ENCODE peak calls at places on chromosomes 4 and X, in six cellular contexts. D is spleen, M is right lobe of liver, K is adrenal gland, C is K562, E is lower leg skin. T is an unnamed sample.

GRCh38 chr4:30716158-30716557 is 4.0 kb upstream of the PCDH7 start:
- DNase-seq in D (no peak), M (no peak), K (no peak), C (no peak), E (no peak), T (no peak)

GRCh38 chrX:22404297-22404696 is 131.6 kb downstream of the CBLL2 start:
- DNase-seq in D (no peak), M (no peak), K (no peak), C (no peak), E (no peak), T (no peak)

GRCh38 chr4:67122029-67122428 is 423.3 kb downstream of the CENPC start:
- DNase-seq in D (no peak), M (no peak), K (no peak), C (no peak), E (no peak), T (peak)

GRCh38 chrX:43813898-43814297 is 68.4 kb downstream of the MAOB start:
- DNase-seq in D (no peak), M (no peak), K (no peak), C (peak), E (no peak), T (peak)

GRCh38 chr4:40340034-40340433 is 4.9 kb downstream of the CHRNA9 start:
- DNase-seq in D (no peak), M (no peak), K (no peak), C (no peak), E (no peak), T (no peak)

GRCh38 chr4:156983366-156983765 is 11.8 kb upstream of the PDGFC start:
- DNase-seq in D (no peak), M (no peak), K (no peak), C (no peak), E (no peak), T (peak)

GRCh38 chrX:15644560-15644872 is 20.1 kb downstream of the CLTRN start:
- DNase-seq in D (no peak), M (no peak), K (no peak), C (no peak), E (no peak), T (no peak)

GRCh38 chrX:10423716-10424115 is 196.7 kb downstream of the MID1 start:
- DNase-seq in D (no peak), M (no peak), K (no peak), C (no peak), E (no peak), T (no peak)

GRCh38 chr4:86757468-86757867 is 91.7 kb downstream of the SLC10A6 start:
- DNase-seq in D (no peak), M (no peak), K (peak), C (no peak), E (no peak), T (no peak)

GRCh38 chrX:46311581-46312120 is 233.6 kb downstream of the ZNF674 start:
- DNase-seq in D (no peak), M (no peak), K (no peak), C (no peak), E (no peak), T (no peak)

GRCh38 chr4:3781193-3781886 is 15.2 kb downstream of the ADRA2C start:
- DNase-seq in D (no peak), M (no peak), K (no peak), C (peak), E (no peak), T (peak)

GRCh38 chr4:90120037-90120436 is 7.2 kb upstream of the CCSER1 start:
- DNase-seq in D (no peak), M (no peak), K (no peak), C (no peak), E (no peak), T (no peak)

GRCh38 chr4:30719363-30720020 is 677 bp upstream of the PCDH7 start:
- DNase-seq in D (peak), M (no peak), K (no peak), C (no peak), E (peak), T (no peak)

GRCh38 chrX:69088171-69088938 is 76.9 kb downstream of the PJA1 start:
- DNase-seq in D (no peak), M (no peak), K (no peak), C (no peak), E (no peak), T (no peak)

GRCh38 chrX:53746718-53747117 is 60.2 kb upstream of the HUWE1 start:
- DNase-seq in D (no peak), M (no peak), K (no peak), C (no peak), E (no peak), T (no peak)

GRCh38 chrX:37986893-37987292 is 19.5 kb upstream of the SYTL5 start:
- DNase-seq in D (no peak), M (no peak), K (no peak), C (no peak), E (no peak), T (no peak)

GRCh38 chr4:13706130-13706529 is 78.6 kb upstream of the BOD1L1 start:
- DNase-seq in D (no peak), M (no peak), K (no peak), C (no peak), E (no peak), T (no peak)

GRCh38 chr4:154545689-154546088 is 4.5 kb downstream of the PLRG1 start:
- DNase-seq in D (no peak), M (no peak), K (no peak), C (no peak), E (no peak), T (no peak)

GRCh38 chr4:154551872-154552686 is 1.9 kb upstream of the PLRG1 start:
- DNase-seq in D (peak), M (peak), K (peak), C (peak), E (peak), T (peak)

DNA sequence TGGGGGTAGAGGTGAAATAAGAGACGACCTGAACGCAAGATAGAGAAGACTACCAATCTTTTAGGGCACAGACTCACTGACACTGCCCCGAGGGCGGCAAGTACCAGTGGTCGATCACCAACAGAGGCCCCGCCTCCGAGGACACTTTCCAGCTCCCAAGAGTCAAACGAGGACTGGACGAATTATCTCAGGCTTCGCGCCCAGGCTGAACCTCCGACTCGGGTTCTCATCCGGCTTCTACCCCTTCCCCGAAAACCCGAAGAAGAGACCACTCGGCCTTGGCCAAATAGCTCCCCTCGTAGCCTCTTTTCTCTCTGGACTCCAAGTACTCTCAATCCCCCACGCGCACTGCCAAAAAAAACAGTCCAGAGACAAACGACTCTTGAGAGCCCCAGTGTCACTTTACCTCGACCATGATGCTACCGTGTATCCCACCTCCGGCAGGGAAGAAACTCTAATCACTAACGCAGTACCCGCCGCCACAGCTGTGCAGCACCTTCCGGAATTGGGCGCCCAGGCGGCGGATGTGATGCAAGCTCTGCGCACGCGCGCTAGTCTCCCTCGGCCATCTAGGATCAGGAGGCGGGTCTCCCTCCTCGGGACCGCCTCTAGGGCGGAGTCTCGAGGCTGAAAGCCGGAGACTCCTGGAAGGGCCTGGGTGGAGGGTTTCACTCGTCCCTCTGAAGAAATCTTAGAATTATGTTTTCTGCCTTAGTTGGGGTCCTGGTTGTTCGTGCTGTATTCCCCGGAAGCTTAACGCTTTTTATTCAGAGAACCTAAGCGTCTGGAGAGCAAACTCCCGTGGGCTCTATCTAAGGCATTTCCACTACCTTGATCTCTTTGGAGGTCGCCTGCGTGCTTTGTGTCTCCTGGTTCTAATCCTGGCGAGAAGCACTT is at the start of gene PLRG1:
- DNase-seq in D (peak), M (peak), K (peak), C (peak), E (peak), T (peak)
- TF ChIP-seq POLR2A in D (no peak), M (peak), K (peak), C (peak), E (no peak), T (peak)

GRCh38 chr4:133147365-133147821 is 1.7 kb upstream of the PCDH10 start:
- DNase-seq in D (no peak), M (no peak), K (no peak), C (no peak), E (no peak), T (no peak)

GRCh38 chr4:133149364-133149695 is 236 bp downstream of the PCDH10 start:
- DNase-seq in D (no peak), M (no peak), K (no peak), C (no peak), E (no peak), T (no peak)

GRCh38 chr4:133149932-133150642 is 993 bp downstream of the PCDH10 start:
- DNase-seq in D (no peak), M (no peak), K (no peak), C (no peak), E (no peak), T (no peak)

GRCh38 chr4:133147922-133148689 is 988 bp upstream of the PCDH10 start:
- DNase-seq in D (peak), M (no peak), K (no peak), C (no peak), E (no peak), T (peak)

GRCh38 chr4:133148690-133149363 is at the start of gene PCDH10:
- DNase-seq in D (peak), M (peak), K (peak), C (peak), E (peak), T (peak)
- TF ChIP-seq POLR2A in D (no peak), M (no peak), K (peak), C (peak), E (no peak), T (no peak)

DNA sequence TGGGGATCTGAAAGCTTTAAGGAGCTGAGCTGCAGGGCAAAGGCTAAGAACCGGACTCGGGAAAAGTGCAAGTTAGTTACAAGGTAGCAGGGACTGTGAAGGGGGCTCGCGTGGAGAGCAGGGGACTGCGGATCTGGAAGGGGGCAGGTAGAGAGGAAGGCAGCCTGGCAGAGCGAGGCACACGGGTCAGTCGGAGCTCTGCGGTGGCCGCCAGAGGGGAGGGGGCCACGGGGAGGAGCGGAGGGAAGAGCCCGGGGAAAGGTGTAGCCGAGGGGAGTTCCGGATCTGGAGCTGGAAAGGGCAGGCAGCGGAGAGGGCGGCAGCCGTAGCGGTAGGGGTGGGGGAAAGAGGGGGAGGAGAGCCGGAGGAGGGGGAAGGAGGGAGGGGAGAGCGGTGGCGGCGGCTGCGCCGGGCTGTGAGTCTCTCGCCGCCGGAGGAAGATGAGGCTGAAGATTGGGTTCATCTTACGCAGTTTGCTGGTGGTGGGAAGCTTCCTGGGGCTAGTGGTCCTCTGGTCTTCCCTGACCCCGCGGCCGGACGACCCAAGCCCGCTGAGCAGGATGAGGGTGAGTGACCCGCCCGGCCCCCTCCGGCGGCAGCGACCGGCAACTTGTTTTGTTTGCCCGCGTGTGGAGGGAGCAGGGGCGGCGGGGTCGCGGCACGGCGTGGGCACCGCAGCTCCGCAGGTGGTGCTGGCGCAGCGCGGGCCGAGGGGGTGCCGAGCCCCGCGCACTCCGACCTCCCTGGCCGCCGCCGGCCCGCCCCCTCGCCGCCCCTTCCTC is at the start of gene GALNT7:
- DNase-seq in D (peak), M (peak), K (peak), C (peak), E (peak), T (peak)
- TF ChIP-seq POLR2A in D (no peak), M (no peak), K (no peak), C (peak), E (no peak), T (no peak)

DNA sequence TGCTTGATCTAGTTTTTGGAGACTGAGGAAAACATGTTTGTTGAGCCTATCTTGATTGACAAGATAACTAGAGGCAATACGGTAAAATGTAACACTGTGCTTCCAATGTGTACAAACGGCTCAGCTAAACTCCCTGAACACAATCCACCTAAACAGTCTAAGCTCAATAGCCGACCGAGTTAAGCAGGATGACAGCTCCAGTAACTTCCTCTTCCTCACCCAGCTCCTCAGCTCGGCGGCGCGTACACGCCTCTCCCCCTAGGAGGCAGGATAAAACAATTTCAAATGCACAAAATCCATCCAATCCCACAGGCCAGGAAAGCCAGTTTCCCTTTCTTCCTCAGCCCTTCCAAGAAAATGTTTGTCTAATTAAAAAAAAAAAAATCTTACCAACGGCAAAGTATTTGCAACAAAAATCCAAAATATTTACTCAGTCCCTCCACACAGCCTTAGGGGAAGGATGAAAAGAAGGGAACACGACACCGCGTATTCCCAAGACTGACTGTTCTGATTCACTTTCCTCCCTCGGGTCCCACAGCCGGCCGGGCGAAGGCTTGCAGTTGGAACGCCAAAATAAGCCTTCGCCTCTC is 996 bp downstream of the CNOT6L start:
- DNase-seq in D (peak), M (peak), K (peak), C (peak), E (peak), T (peak)
- TF ChIP-seq POLR2A in D (no peak), M (no peak), K (no peak), C (no peak), E (no peak), T (peak)

GRCh38 chrX:42746606-42747005 is 31.4 kb downstream of the PPP1R2C start:
- DNase-seq in D (no peak), M (no peak), K (no peak), C (no peak), E (no peak), T (no peak)
- TF ChIP-seq POLR2A in D (no peak), M (no peak), K (no peak), C (no peak), E (no peak), T (no peak)

GRCh38 chr4:185128272-185129119 is 14.6 kb upstream of the SLC25A4 start:
- DNase-seq in D (no peak), M (no peak), K (peak), C (no peak), E (no peak), T (peak)
- TF ChIP-seq POLR2A in D (no peak), M (no peak), K (no peak), C (no peak), E (no peak), T (no peak)

GRCh38 chr4:152352645-152353116 is 183.2 kb downstream of the FBXW7 start:
- DNase-seq in D (peak), M (no peak), K (peak), C (peak), E (peak), T (no peak)
- TF ChIP-seq POLR2A in D (no peak), M (peak), K (peak), C (no peak), E (no peak), T (no peak)

DNA sequence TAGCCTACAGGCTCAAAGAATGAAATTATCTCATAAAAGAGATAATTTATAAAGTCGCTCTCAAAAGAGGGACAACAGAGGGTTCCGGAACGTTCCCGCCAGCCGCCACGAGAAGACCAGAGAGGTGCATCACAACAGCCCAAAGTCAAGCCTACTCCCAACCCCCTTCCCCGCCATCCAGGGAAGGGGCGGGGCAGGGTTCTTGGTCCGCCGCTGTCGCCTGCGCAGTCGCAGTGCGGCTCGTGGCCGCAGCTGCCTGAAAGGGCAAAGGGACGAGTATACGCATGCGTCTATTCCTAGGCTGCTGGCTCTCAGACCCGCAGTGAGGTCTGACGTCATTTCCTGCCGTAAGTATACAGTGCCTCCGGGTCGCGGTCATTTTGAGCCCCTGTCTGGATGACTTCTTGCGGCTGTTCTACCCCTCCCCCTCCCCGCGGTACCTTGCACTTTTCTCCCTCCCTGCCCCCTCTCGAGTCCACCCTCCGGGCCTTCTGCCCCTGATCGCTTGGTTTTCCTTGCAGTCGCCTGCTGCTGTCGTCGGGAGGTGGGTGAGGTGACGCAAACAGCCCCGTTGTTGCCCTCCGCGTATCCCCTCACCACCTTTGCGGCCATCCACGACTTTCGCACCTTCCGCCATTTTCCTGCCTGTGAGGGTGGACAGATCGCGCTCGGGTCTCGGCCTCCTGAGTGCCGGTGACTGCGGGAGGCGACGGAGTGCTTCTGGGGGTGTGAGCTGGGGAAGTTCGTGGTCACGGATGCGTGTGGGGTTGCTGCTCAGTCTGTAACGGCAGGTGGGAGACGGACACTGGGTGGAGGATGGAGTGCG is at the start of gene OCIAD1:
- DNase-seq in D (peak), M (peak), K (peak), C (peak), E (peak), T (peak)
- TF ChIP-seq POLR2A in D (no peak), M (peak), K (no peak), C (peak), E (no peak), T (peak)

T was measured in erythroblast.